ENCODE peak calls at places on chromosomes 7 and 10, in nine cellular contexts. One of them, this sample, is unnamed.
A peak's percentile ranks its signal among the peaks of the same experiment; 100 is the strongest.

GRCh38 chr10:116756277-116756676 is 13.9 kb upstream of the HSPA12A start:
- DNase-seq in OCI-LY7: no peak
- DNase-seq in lung: no peak
- DNase-seq in IMR-90: peak; percentile 11
- DNase-seq in pancreas: no peak
- DNase-seq in astrocyte: no peak
- DNase-seq in ovary: no peak
- DNase-seq in colonic mucosa: no peak
- DNase-seq in brain microvascular endothelial cell: no peak
- DNase-seq in this sample: no peak

GRCh38 chr10:46231087-46231486 is 55.7 kb upstream of the ANTXRL start:
- DNase-seq in OCI-LY7: no peak
- DNase-seq in lung: no peak
- DNase-seq in IMR-90: no peak
- DNase-seq in pancreas: no peak
- DNase-seq in astrocyte: no peak
- DNase-seq in ovary: no peak
- DNase-seq in colonic mucosa: no peak
- DNase-seq in brain microvascular endothelial cell: no peak
- DNase-seq in this sample: peak; percentile 43

GRCh38 chr10:77428776-77429395 is 208.7 kb downstream of the KCNMA1 start:
- DNase-seq in OCI-LY7: no peak
- DNase-seq in lung: peak; percentile 58
- DNase-seq in IMR-90: peak; percentile 82
- DNase-seq in pancreas: peak; percentile 65
- DNase-seq in astrocyte: peak; percentile 64
- DNase-seq in ovary: no peak
- DNase-seq in colonic mucosa: peak; percentile 29
- DNase-seq in brain microvascular endothelial cell: peak; percentile 61
- DNase-seq in this sample: no peak

GRCh38 chr10:19788075-19788686 is 28.1 kb upstream of the PLXDC2 start:
- DNase-seq in OCI-LY7: peak; percentile 30
- DNase-seq in lung: no peak
- DNase-seq in IMR-90: peak; percentile 73
- DNase-seq in pancreas: no peak
- DNase-seq in astrocyte: peak; percentile 19
- DNase-seq in ovary: no peak
- DNase-seq in colonic mucosa: peak; percentile 34
- DNase-seq in brain microvascular endothelial cell: peak; percentile 65
- DNase-seq in this sample: no peak

GRCh38 chr7:34430456-34430855 is 227.6 kb upstream of the NPSR1 start:
- DNase-seq in OCI-LY7: no peak
- DNase-seq in lung: no peak
- DNase-seq in IMR-90: peak; percentile 44
- DNase-seq in pancreas: no peak
- DNase-seq in astrocyte: peak; percentile 67
- DNase-seq in ovary: no peak
- DNase-seq in colonic mucosa: no peak
- DNase-seq in brain microvascular endothelial cell: peak; percentile 52
- DNase-seq in this sample: no peak

GRCh38 chr10:48785796-48786195 is 101.1 kb downstream of the WDFY4 start:
- DNase-seq in OCI-LY7: no peak
- DNase-seq in lung: no peak
- DNase-seq in IMR-90: no peak
- DNase-seq in pancreas: no peak
- DNase-seq in astrocyte: no peak
- DNase-seq in ovary: no peak
- DNase-seq in colonic mucosa: no peak
- DNase-seq in brain microvascular endothelial cell: no peak
- DNase-seq in this sample: no peak

GRCh38 chr10:88592425-88592824 is 5.9 kb downstream of the LIPJ start:
- DNase-seq in OCI-LY7: no peak
- DNase-seq in lung: no peak
- DNase-seq in IMR-90: no peak
- DNase-seq in pancreas: no peak
- DNase-seq in astrocyte: no peak
- DNase-seq in ovary: no peak
- DNase-seq in colonic mucosa: no peak
- DNase-seq in brain microvascular endothelial cell: no peak
- DNase-seq in this sample: no peak

GRCh38 chr7:71733108-71733870 is 601.3 kb downstream of the GALNT17 start:
- DNase-seq in OCI-LY7: peak; percentile 65
- DNase-seq in lung: peak; percentile 79
- DNase-seq in IMR-90: peak; percentile 22
- DNase-seq in pancreas: peak; percentile 87
- DNase-seq in astrocyte: peak; percentile 29
- DNase-seq in ovary: peak; percentile 85
- DNase-seq in colonic mucosa: peak; percentile 77
- DNase-seq in brain microvascular endothelial cell: peak; percentile 59
- DNase-seq in this sample: peak; percentile 81

DNA sequence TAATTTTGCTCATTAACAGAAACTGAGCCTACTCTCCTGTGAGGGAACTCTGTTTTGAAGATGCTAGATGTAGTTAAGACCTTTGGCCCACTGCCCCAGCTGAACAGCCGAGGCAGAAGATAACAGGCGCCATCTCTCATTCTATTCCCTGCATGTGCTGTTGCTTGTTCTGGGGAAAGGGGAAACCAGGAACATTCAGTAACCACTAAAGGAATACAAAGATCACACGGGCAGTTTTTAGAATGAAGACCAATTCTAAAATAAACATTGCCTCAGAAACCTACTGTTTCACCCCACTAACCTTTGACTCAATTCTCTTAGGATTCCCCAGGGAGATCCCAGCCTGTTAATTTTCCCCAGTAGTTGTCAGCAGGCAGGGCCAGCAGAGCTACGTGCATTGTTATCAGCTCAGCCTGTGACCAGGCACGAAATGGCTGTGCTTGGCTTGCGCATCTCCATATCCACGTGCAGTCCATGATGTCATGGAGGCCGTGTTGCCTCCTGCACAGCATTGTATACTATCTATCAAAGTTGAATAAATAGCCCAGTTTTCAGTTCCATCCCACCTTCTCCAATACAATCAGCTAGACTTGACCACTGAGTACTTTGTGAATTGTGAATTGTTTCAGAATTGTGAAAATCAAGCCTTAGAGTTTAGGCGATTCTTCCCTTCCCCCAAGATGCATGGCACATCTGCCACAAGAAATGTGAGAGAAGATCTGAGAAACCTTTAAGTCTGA is 36.0 kb downstream of the ANK3 start:
- DNase-seq in OCI-LY7: no peak
- DNase-seq in lung: no peak
- DNase-seq in IMR-90: peak; percentile 29
- DNase-seq in pancreas: no peak
- DNase-seq in astrocyte: peak; percentile 8
- DNase-seq in ovary: peak; percentile 54
- DNase-seq in colonic mucosa: no peak
- DNase-seq in brain microvascular endothelial cell: peak; percentile 88
- DNase-seq in this sample: no peak
- H3K4me3 ChIP-seq in OCI-LY7: no peak overlapping the region
- H3K4me3 ChIP-seq in lung: no peak overlapping the region
- H3K4me3 ChIP-seq in IMR-90: no peak overlapping the region
- H3K4me3 ChIP-seq in pancreas: no peak overlapping the region
- H3K4me3 ChIP-seq in astrocyte: no peak overlapping the region
- H3K4me3 ChIP-seq in ovary: no peak overlapping the region
- H3K4me3 ChIP-seq in colonic mucosa: no peak overlapping the region
- H3K4me3 ChIP-seq in brain microvascular endothelial cell: no peak overlapping the region
- H3K4me3 ChIP-seq in this sample: no peak overlapping the region

GRCh38 chr7:121084748-121085336 is 96.3 kb downstream of the CPED1 start:
- DNase-seq in OCI-LY7: no peak
- DNase-seq in lung: no peak
- DNase-seq in IMR-90: peak; percentile 96
- DNase-seq in pancreas: no peak
- DNase-seq in astrocyte: peak; percentile 95
- DNase-seq in ovary: no peak
- DNase-seq in colonic mucosa: no peak
- DNase-seq in brain microvascular endothelial cell: peak; percentile 93
- DNase-seq in this sample: no peak

GRCh38 chr7:121084256-121084655 is 95.7 kb downstream of the CPED1 start:
- DNase-seq in OCI-LY7: no peak
- DNase-seq in lung: no peak
- DNase-seq in IMR-90: peak; percentile 44
- DNase-seq in pancreas: no peak
- DNase-seq in astrocyte: peak; percentile 22
- DNase-seq in ovary: no peak
- DNase-seq in colonic mucosa: no peak
- DNase-seq in brain microvascular endothelial cell: no peak
- DNase-seq in this sample: no peak

GRCh38 chr7:121083790-121084251 is 95.3 kb downstream of the CPED1 start:
- DNase-seq in OCI-LY7: no peak
- DNase-seq in lung: no peak
- DNase-seq in IMR-90: peak; percentile 51
- DNase-seq in pancreas: no peak
- DNase-seq in astrocyte: peak; percentile 49
- DNase-seq in ovary: no peak
- DNase-seq in colonic mucosa: no peak
- DNase-seq in brain microvascular endothelial cell: no peak
- DNase-seq in this sample: no peak

GRCh38 chr7:121085922-121086321 is 97.4 kb downstream of the CPED1 start:
- DNase-seq in OCI-LY7: no peak
- DNase-seq in lung: no peak
- DNase-seq in IMR-90: peak; percentile 46
- DNase-seq in pancreas: no peak
- DNase-seq in astrocyte: peak; percentile 27
- DNase-seq in ovary: no peak
- DNase-seq in colonic mucosa: no peak
- DNase-seq in brain microvascular endothelial cell: no peak
- DNase-seq in this sample: no peak

DNA sequence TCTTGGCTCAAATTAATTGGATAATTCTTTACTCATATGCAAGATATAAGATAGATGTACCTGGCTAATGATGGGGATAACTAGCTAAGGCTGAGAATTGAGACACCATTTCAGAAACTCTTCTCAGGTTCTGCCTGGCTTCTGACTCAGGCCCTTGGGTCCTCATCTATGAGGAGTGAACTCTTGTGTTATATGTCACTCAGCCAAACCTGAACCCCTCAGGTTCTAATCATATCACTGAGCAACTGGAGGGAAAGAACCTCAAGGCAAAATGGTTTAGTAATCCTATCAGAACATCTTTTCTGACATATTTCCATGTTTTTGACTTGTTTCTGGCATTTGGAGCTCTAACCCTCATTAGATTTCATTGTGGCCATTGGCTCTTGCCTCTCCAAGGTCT is 100.4 kb downstream of the CPED1 start:
- DNase-seq in OCI-LY7: no peak
- DNase-seq in lung: no peak
- DNase-seq in IMR-90: no peak
- DNase-seq in pancreas: no peak
- DNase-seq in astrocyte: no peak
- DNase-seq in ovary: no peak
- DNase-seq in colonic mucosa: no peak
- DNase-seq in brain microvascular endothelial cell: no peak
- DNase-seq in this sample: no peak
- H3K27ac ChIP-seq in OCI-LY7: no peak overlapping the region
- H3K27ac ChIP-seq in lung: no peak overlapping the region
- H3K27ac ChIP-seq in IMR-90: no peak overlapping the region
- H3K27ac ChIP-seq in pancreas: no peak overlapping the region
- H3K27ac ChIP-seq in astrocyte: no peak overlapping the region
- H3K27ac ChIP-seq in ovary: no peak overlapping the region
- H3K27ac ChIP-seq in colonic mucosa: no peak overlapping the region
- H3K27ac ChIP-seq in brain microvascular endothelial cell: no peak overlapping the region
- H3K27ac ChIP-seq in this sample: no peak overlapping the region

GRCh38 chr7:31734456-31734855 is 47.4 kb downstream of the PPP1R17 start:
- DNase-seq in OCI-LY7: no peak
- DNase-seq in lung: no peak
- DNase-seq in IMR-90: peak; percentile 23
- DNase-seq in pancreas: no peak
- DNase-seq in astrocyte: no peak
- DNase-seq in ovary: no peak
- DNase-seq in colonic mucosa: no peak
- DNase-seq in brain microvascular endothelial cell: no peak
- DNase-seq in this sample: no peak

GRCh38 chr7:31724696-31725095 is 37.7 kb downstream of the PPP1R17 start:
- DNase-seq in OCI-LY7: no peak
- DNase-seq in lung: no peak
- DNase-seq in IMR-90: no peak
- DNase-seq in pancreas: no peak
- DNase-seq in astrocyte: peak; percentile 19
- DNase-seq in ovary: no peak
- DNase-seq in colonic mucosa: no peak
- DNase-seq in brain microvascular endothelial cell: no peak
- DNase-seq in this sample: no peak

DNA sequence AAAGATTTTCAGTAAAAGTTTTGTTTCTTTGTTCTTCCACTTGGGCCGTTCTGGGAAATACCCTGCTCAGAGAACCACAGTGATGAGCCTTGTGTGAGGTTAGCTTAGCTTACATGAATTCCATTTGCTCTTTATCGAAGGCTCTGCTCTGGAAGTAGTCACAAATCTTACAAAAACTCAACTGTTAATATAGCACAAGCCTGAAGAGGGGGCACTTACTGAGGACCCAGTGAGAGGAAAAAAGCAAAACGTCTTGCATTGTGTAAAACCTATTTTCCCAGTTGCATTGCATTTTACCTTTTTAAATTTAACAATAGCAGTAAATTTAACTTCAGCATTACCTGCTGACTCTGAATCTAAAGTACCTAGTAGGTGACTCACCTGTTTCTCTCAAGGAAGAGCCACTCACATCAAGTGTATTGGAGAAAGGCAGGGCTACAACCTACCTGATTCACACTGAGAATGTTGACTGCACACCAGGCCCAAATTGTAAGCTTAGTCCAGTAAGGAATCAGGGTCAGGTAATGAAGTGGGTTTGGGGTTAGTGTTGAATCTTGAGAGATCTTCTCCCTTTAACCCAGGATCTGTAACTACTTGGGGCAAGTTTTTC is 42.3 kb downstream of the PPP1R17 start:
- DNase-seq in OCI-LY7: no peak
- DNase-seq in lung: no peak
- DNase-seq in IMR-90: no peak
- DNase-seq in pancreas: no peak
- DNase-seq in astrocyte: no peak
- DNase-seq in ovary: no peak
- DNase-seq in colonic mucosa: no peak
- DNase-seq in brain microvascular endothelial cell: no peak
- DNase-seq in this sample: no peak
- TF ChIP-seq CTCF in OCI-LY7: peak; percentile 29
- TF ChIP-seq CTCF in lung: no peak
- TF ChIP-seq CTCF in IMR-90: no peak
- TF ChIP-seq CTCF in pancreas: no peak
- TF ChIP-seq CTCF in astrocyte: no peak
- TF ChIP-seq CTCF in ovary: no peak
- TF ChIP-seq CTCF in colonic mucosa: no peak
- TF ChIP-seq CTCF in brain microvascular endothelial cell: peak; percentile 36
- TF ChIP-seq CTCF in this sample: no peak

GRCh38 chr7:130719550-130719949 is 14.5 kb downstream of the KLF14 start:
- DNase-seq in OCI-LY7: no peak
- DNase-seq in lung: no peak
- DNase-seq in IMR-90: no peak
- DNase-seq in pancreas: no peak
- DNase-seq in astrocyte: peak; percentile 85
- DNase-seq in ovary: no peak
- DNase-seq in colonic mucosa: no peak
- DNase-seq in brain microvascular endothelial cell: no peak
- DNase-seq in this sample: no peak

GRCh38 chr7:130721486-130722277 is 12.3 kb downstream of the KLF14 start:
- DNase-seq in OCI-LY7: no peak
- DNase-seq in lung: peak; percentile 61
- DNase-seq in IMR-90: peak; percentile 69
- DNase-seq in pancreas: peak; percentile 59
- DNase-seq in astrocyte: peak; percentile 50
- DNase-seq in ovary: peak; percentile 60
- DNase-seq in colonic mucosa: peak; percentile 39
- DNase-seq in brain microvascular endothelial cell: peak; percentile 85
- DNase-seq in this sample: no peak

GRCh38 chr7:130723784-130724183 is 10.2 kb downstream of the KLF14 start:
- DNase-seq in OCI-LY7: no peak
- DNase-seq in lung: no peak
- DNase-seq in IMR-90: no peak
- DNase-seq in pancreas: no peak
- DNase-seq in astrocyte: peak; percentile 10
- DNase-seq in ovary: no peak
- DNase-seq in colonic mucosa: no peak
- DNase-seq in brain microvascular endothelial cell: no peak
- DNase-seq in this sample: no peak
- H3K4me3 ChIP-seq in OCI-LY7: no peak overlapping the region
- H3K4me3 ChIP-seq in lung: no peak overlapping the region
- H3K4me3 ChIP-seq in IMR-90: no peak overlapping the region
- H3K4me3 ChIP-seq in pancreas: no peak overlapping the region
- H3K4me3 ChIP-seq in astrocyte: no peak overlapping the region
- H3K4me3 ChIP-seq in ovary: no peak overlapping the region
- H3K4me3 ChIP-seq in colonic mucosa: no peak overlapping the region
- H3K4me3 ChIP-seq in brain microvascular endothelial cell: no peak overlapping the region
- H3K4me3 ChIP-seq in this sample: no peak overlapping the region

This sample was measured in coronary artery.